ENCODE peak calls at places on chromosome 4, in eight cellular contexts. I is A549; B is neural progenitor cell; D is OCI-LY7; H is suprapubic skin; Y is upper lobe of right lung; O is CD8-positive, alpha-beta memory T cell; S is endothelial cell of umbilical vein. R is an unnamed sample. For H3K9me3, the result is how much of the 10 kb centered on the place peaks cover.

GRCh38 chr4:56741595-56741994 is 60.5 kb upstream of the HOPX start:
- DNase-seq in I (no peak), D (no peak), S (no peak), B (no peak), O (no peak), H (no peak), Y (no peak), R (no peak)

GRCh38 chr4:34200535-34200934 is 2043.8 kb downstream of the ARAP2 start:
- DNase-seq in Y (no peak), B (no peak), I (peak), H (no peak), O (no peak), D (no peak), S (no peak), R (no peak)

GRCh38 chr4:42995343-42995944 is 102.9 kb downstream of the GRXCR1 start:
- DNase-seq in B (peak), H (no peak), D (peak), Y (no peak), S (peak), I (peak), O (no peak), R (no peak)

GRCh38 chr4:83109480-83110221 is 4.9 kb downstream of the PLAC8 start:
- DNase-seq in S (peak), D (peak), B (peak), I (peak), H (no peak), Y (peak), O (peak), R (peak)

GRCh38 chr4:68732653-68733466 is 62.4 kb upstream of the UGT2B15 start:
- DNase-seq in B (peak), Y (no peak), H (no peak), O (no peak), D (no peak), I (peak), S (no peak), R (no peak)

GRCh38 chr4:79164961-79165610 is 160.8 kb downstream of the NAA11 start:
- DNase-seq in H (no peak), D (no peak), O (no peak), S (no peak), I (no peak), Y (no peak), B (no peak), R (no peak)

GRCh38 chr4:6907658-6908191 is 1.9 kb upstream of the TBC1D14 start:
- DNase-seq in H (no peak), I (peak), S (peak), D (peak), O (no peak), B (peak), Y (peak), R (no peak)

GRCh38 chr4:136927172-136927571 is 605.1 kb downstream of the PCDH18 start:
- DNase-seq in D (no peak), B (no peak), H (no peak), S (no peak), O (no peak), I (peak), Y (no peak), R (no peak)

GRCh38 chr4:175790067-175790466 is 22.0 kb downstream of the GPM6A start:
- DNase-seq in S (no peak), O (no peak), B (peak), D (no peak), I (no peak), H (no peak), Y (no peak), R (no peak)

GRCh38 chr4:73612032-73612431 is 8.2 kb downstream of the RASSF6 start:
- DNase-seq in B (no peak), Y (no peak), D (no peak), H (no peak), O (no peak), I (no peak), S (no peak), R (no peak)

DNA sequence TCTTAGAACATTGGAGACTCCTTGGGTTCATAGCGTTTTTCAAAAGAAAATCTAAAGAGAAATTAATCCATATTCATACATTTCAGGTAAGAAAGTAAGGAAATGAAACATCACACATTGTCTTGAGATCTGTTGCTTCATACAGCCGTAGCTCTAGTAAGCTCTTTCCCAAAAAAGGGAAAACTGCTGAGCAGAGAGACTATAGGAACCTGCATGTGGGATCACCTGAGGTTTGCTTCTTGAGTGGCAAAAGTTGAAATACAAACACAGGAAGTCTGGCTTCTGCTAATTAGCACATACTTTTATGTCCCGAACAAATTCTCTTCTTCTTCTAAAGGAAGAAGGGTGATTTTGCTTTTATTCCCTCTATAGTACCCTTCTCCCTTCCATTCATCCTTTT is 57.7 kb downstream of the MRPL1 start:
- DNase-seq in I (no peak), B (no peak), Y (no peak), D (no peak), H (no peak), O (no peak), S (peak), R (no peak)
- H3K9me3 ChIP-seq in I (under half), B (under half), Y (under half), D (under half), H (under half), O (under half), S (under half), R (under half)

DNA sequence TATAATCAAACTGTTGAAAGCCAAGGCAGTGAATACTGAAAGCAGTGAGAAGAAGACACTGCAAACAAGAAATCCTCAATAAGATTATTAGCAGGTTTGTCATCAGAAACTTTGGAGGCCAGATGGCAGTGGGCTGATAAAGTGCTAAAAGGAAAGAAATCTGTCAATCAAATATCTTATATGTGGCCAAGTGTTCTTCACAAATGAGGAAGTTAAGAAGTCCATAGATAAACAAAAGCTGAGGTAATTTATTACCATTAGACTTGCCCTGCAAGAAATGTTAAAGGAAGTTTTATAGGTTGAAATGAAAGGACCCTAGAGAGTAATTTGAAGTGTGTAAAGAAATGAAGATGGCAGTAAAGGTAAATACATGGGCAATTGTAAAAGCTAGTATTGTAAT is 586.6 kb downstream of the RAPGEF2 start:
- DNase-seq in Y (no peak), H (no peak), O (no peak), I (no peak), S (no peak), B (no peak), D (no peak), R (no peak)
- H3K9me3 ChIP-seq in Y (under half), H (under half), O (under half), I (under half), S (under half), B (under half), D (under half), R (under half)

DNA sequence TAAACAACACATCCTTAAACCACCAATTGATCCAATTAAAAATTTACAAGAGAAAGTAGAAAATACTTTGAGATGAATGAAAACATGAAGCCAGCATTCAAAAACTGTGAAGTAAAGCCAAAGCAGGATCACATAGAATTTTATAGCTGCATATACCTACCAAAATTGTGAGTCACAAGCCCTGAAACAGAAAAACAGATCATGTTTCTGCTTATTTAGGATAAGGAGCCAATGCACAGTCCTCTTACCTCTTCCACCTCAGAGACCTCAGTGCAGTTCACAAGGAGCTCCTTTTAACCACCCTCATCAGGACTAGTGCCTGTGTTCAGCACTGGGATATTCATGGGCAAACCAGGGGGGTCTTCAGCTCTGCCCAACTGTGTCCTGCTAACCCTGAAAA is 386.7 kb downstream of the TECRL start:
- DNase-seq in H (no peak), I (no peak), D (no peak), S (no peak), B (no peak), O (no peak), Y (no peak), R (no peak)
- H3K9me3 ChIP-seq in H (under half), I (under half), D (under half), S (under half), B (under half), O (under half), Y (under half), R (under half)

GRCh38 chr4:1405249-1405635 is 1.0 kb downstream of the NKX1-1 start:
- DNase-seq in H (no peak), O (no peak), B (no peak), D (no peak), S (no peak), I (no peak), Y (peak), R (no peak)

GRCh38 chr4:1402516-1403101 is 3.6 kb downstream of the NKX1-1 start:
- DNase-seq in S (no peak), B (no peak), H (no peak), I (no peak), O (no peak), Y (peak), D (no peak), R (peak)

GRCh38 chr4:1403177-1403583 is 3.1 kb downstream of the NKX1-1 start:
- DNase-seq in S (no peak), Y (peak), B (no peak), H (no peak), O (no peak), D (no peak), I (no peak), R (no peak)

GRCh38 chr4:1404573-1405248 is 1.5 kb downstream of the NKX1-1 start:
- DNase-seq in O (no peak), D (no peak), Y (peak), B (no peak), S (no peak), H (peak), I (no peak), R (no peak)

DNA sequence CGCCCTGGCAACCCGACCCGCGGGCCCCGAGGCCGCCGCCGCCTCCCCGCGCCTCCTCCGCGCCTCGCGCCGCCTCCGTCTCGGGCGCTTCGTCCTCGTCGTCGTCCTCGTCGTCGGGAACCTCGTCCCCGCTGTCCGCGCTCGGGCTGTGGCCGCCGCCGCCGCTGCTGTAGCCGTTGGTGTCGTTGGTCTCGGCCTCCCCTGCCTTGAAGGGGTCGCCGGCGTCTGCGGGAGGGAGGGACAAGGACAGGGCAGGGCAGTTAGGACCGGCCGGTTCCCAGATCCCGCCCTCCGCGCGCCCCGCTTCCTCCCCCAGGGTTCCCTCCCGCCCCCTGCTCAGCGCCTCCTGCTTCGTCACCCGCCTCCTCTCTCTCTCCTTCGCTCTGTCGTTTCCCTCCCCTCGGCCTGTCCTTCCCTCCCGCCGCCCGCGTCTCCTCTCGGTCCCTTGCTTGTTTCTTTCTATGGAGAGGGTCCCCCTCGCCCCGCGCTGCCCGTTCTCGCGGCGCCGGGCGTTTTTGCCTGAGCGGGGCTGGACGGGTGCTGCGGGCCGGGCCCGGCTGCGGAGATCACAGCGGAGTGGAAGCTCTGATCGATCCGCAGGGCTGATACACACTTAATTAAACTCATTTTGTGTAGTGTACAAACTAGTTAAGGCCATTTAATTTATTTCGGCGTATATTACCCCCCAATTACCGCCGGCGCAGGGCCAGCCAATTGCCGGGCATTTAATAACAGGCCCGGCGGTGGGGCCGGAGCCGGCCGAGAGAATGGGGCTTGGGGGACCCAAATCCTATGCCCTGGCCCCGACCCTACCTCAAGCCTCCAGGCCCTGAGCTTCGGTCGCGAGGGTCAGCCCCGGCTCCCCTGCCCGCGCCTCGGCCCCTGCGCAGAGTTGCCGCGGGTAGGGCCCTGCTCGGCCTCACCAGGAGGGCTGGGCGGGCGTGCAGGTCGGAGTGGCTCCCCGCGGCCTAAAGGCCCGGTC is 2.4 kb downstream of the NKX1-1 start:
- DNase-seq in O (no peak), H (no peak), B (no peak), Y (peak), I (no peak), S (no peak), D (no peak), R (no peak)
- H3K9me3 ChIP-seq in O (under half), H (under half), B (under half), Y (under half), I (under half), S (under half), D (under half), R (under half)

GRCh38 chr4:8731364-8731763 is 138.8 kb downstream of the CPZ start:
- DNase-seq in B (no peak), O (no peak), D (no peak), H (peak), Y (peak), S (no peak), I (no peak), R (no peak)

GRCh38 chr4:8730159-8730558 is 137.6 kb downstream of the CPZ start:
- DNase-seq in Y (peak), H (peak), I (no peak), B (no peak), S (no peak), D (no peak), O (no peak), R (no peak)

GRCh38 chr4:8730681-8731080 is 138.1 kb downstream of the CPZ start:
- DNase-seq in S (no peak), H (no peak), I (no peak), O (no peak), B (no peak), D (no peak), Y (peak), R (no peak)

GRCh38 chr4:8732092-8732491 is 139.5 kb downstream of the CPZ start:
- DNase-seq in D (no peak), B (no peak), O (no peak), Y (peak), H (peak), I (no peak), S (no peak), R (no peak)

GRCh38 chr4:8732681-8733243 is 138.9 kb downstream of the HMX1 start:
- DNase-seq in O (no peak), B (no peak), H (peak), Y (peak), S (no peak), I (no peak), D (no peak), R (no peak)
- H3K9me3 ChIP-seq in O (under half), B (under half), H (under half), Y (under half), S (under half), I (under half), D (under half), R (under half)

DNA sequence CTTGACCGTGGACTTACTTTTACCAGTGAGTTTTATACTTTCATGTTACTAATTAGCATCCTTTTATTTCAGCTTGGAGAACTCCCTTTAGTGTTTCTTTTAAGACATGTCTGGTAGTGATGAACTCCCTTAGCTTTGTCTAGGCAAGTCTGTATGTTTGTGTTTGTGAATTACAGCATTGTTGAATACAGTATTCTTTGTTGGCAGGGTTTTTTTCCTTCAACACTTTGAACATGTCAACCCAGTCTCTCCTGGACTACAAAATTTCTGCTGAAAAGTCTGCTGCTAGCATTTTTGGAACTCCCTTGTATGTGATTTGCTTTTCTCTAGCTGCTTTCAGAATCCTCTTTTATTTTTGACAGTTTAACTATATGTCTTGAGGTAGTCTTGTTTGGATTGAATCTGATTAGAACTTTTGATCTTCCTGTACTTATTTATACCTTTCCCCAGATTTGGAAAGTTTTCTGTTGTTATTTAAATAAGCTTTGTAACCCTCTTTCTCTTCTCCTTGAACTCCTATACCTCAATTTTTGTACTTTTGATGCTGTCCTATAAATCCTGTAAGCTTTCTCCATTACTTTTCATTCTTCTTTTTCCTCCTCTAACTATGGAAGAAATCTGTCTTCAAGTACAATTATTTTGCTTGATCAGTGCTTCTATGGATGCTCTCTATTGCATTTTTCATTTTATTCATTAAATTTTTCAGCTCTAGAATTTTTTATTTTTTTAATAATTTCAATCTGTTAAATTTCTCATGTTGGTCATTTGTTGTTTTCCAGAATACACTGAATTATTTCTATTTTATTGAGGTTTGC is 14.1 kb downstream of the PAPSS1 start:
- DNase-seq in B (no peak), O (no peak), I (no peak), H (no peak), Y (no peak), D (no peak), S (no peak), R (no peak)
- H3K9me3 ChIP-seq in B (under half), O (under half), I (under half), H (under half), Y (under half), D (under half), S (under half), R (under half)

DNA sequence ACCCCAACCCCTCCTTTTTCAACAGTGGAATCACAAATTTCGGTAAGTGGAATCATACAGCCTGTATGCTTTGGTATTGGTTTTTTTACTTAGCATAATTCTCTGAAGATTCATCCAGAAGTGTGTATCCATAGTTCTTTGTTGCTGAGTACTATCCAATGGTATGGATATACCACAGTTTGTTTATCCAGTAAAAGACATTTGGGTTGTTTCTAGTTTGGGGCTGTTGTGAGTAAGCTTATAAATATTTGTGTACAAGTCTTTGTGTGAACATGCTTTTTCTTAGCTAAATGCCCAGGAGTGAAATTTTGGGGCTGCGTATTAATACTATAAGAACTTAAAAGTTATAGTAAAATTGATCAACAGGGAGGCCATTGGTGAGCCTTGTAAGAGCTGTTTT is 57.5 kb upstream of the GC start:
- DNase-seq in H (no peak), O (no peak), Y (no peak), S (no peak), D (no peak), I (no peak), B (no peak), R (no peak)
- H3K9me3 ChIP-seq in H (under half), O (under half), Y (under half), S (under half), D (under half), I (under half), B (under half), R (under half)

DNA sequence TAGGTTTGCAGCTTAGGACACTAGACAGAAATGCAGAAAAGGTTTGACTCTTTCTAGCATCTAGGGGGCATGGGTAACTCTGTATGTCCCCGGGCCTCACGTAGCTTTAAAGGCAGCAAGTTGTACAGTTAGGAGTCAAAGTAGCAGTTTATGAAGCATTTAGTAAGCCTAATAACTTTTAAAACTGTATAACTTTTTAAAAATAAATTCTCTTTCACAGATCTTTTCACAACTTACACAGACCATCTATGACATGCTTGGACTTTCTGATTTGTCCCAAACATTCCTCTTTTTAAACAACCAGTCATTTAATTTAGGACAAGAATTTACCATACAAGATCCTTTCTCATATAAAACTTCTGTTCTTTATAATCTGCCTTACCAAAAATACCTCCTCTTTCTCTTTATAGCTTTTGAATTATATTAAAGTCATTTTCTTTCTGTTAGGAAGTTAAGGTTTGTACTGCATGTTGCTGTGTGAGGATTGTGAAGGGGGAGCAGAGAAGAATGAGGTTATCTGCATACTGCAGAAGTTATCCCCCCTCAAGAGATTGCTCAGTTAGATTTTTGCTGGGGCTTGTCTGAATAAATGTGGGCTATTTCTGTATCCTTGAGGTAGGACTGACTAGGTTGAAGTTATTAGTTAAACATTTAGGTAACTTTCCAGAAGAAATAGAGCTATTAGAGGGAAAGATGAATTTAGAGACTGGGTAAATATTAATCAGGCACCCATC is 94.3 kb downstream of the CPE start:
- DNase-seq in H (no peak), S (no peak), B (no peak), I (no peak), Y (no peak), D (peak), O (no peak), R (no peak)
- H3K9me3 ChIP-seq in H (under half), S (under half), B (under half), I (under half), Y (under half), D (under half), O (under half), R (under half)

GRCh38 chr4:41044165-41044564 is 170.2 kb downstream of the APBB2 start:
- DNase-seq in Y (no peak), I (peak), D (peak), O (no peak), S (no peak), B (no peak), H (no peak), R (no peak)
- H3K9me3 ChIP-seq in Y (under half), I (under half), D (under half), O (under half), S (under half), B (under half), H (under half), R (under half)

R was measured in CD8-positive, alpha-beta T cell.